ENCODE peak calls at places on chromosomes 6 and 20, in six cellular contexts. One of them, this sample, is unnamed.

GRCh38 chr6:125232466-125232865 is 69.3 kb downstream of the HDDC2 start:
- DNase-seq in psoas muscle: no peak
- DNase-seq in stomach: no peak
- DNase-seq in right cardiac atrium: no peak
- DNase-seq in cardiac fibroblast: peak
- DNase-seq in fibroblast of mammary gland: peak
- DNase-seq in this sample: peak

GRCh38 chr6:45959534-45960195 is 56.0 kb downstream of the CLIC5 start:
- DNase-seq in psoas muscle: no peak
- DNase-seq in stomach: no peak
- DNase-seq in right cardiac atrium: no peak
- DNase-seq in cardiac fibroblast: peak
- DNase-seq in fibroblast of mammary gland: peak
- DNase-seq in this sample: no peak

GRCh38 chr6:34656378-34657036 is 40.1 kb downstream of the ILRUN start:
- DNase-seq in psoas muscle: no peak
- DNase-seq in stomach: peak
- DNase-seq in right cardiac atrium: peak
- DNase-seq in cardiac fibroblast: peak
- DNase-seq in fibroblast of mammary gland: peak
- DNase-seq in this sample: peak

GRCh38 chr20:3101737-3102574 is 17.4 kb upstream of the AVP start:
- DNase-seq in psoas muscle: no peak
- DNase-seq in stomach: no peak
- DNase-seq in right cardiac atrium: no peak
- DNase-seq in cardiac fibroblast: no peak
- DNase-seq in fibroblast of mammary gland: no peak
- DNase-seq in this sample: no peak

GRCh38 chr20:51434026-51434425 is 108.5 kb downstream of the NFATC2 start:
- DNase-seq in psoas muscle: no peak
- DNase-seq in stomach: no peak
- DNase-seq in right cardiac atrium: no peak
- DNase-seq in cardiac fibroblast: no peak
- DNase-seq in fibroblast of mammary gland: no peak
- DNase-seq in this sample: no peak

GRCh38 chr6:79269877-79270276 is 35.4 kb upstream of the HMGN3 start:
- DNase-seq in psoas muscle: no peak
- DNase-seq in stomach: no peak
- DNase-seq in right cardiac atrium: peak
- DNase-seq in cardiac fibroblast: peak
- DNase-seq in fibroblast of mammary gland: peak
- DNase-seq in this sample: peak

GRCh38 chr6:100465701-100466409 is 1.1 kb upstream of the SIM1 start:
- DNase-seq in psoas muscle: no peak
- DNase-seq in stomach: no peak
- DNase-seq in right cardiac atrium: no peak
- DNase-seq in cardiac fibroblast: no peak
- DNase-seq in fibroblast of mammary gland: no peak
- DNase-seq in this sample: no peak

GRCh38 chr6:108914235-108915022 is 66.2 kb downstream of the ARMC2 start:
- DNase-seq in psoas muscle: no peak
- DNase-seq in stomach: no peak
- DNase-seq in right cardiac atrium: peak
- DNase-seq in cardiac fibroblast: peak
- DNase-seq in fibroblast of mammary gland: peak
- DNase-seq in this sample: no peak

GRCh38 chr20:18504479-18505060 is 3.2 kb upstream of the SEC23B start:
- DNase-seq in psoas muscle: peak
- DNase-seq in stomach: no peak
- DNase-seq in right cardiac atrium: peak
- DNase-seq in cardiac fibroblast: peak
- DNase-seq in fibroblast of mammary gland: peak
- DNase-seq in this sample: peak

GRCh38 chr6:7821426-7821825 is 89.2 kb downstream of the TXNDC5 start:
- DNase-seq in psoas muscle: no peak
- DNase-seq in stomach: no peak
- DNase-seq in right cardiac atrium: no peak
- DNase-seq in cardiac fibroblast: peak
- DNase-seq in fibroblast of mammary gland: peak
- DNase-seq in this sample: peak

GRCh38 chr20:57346477-57346876 is 4.6 kb upstream of the RAE1 start:
- DNase-seq in psoas muscle: peak
- DNase-seq in stomach: peak
- DNase-seq in right cardiac atrium: peak
- DNase-seq in cardiac fibroblast: peak
- DNase-seq in fibroblast of mammary gland: peak
- DNase-seq in this sample: peak

GRCh38 chr20:56278205-56278604 is 29.7 kb downstream of the MC3R start:
- DNase-seq in psoas muscle: no peak
- DNase-seq in stomach: no peak
- DNase-seq in right cardiac atrium: no peak
- DNase-seq in cardiac fibroblast: no peak
- DNase-seq in fibroblast of mammary gland: no peak
- DNase-seq in this sample: no peak

GRCh38 chr6:53581161-53581560 is 36.3 kb upstream of the GCLC start:
- DNase-seq in psoas muscle: no peak
- DNase-seq in stomach: no peak
- DNase-seq in right cardiac atrium: no peak
- DNase-seq in cardiac fibroblast: peak
- DNase-seq in fibroblast of mammary gland: peak
- DNase-seq in this sample: peak

GRCh38 chr6:111604259-111605099 is 1.2 kb downstream of the TRAF3IP2 start:
- DNase-seq in psoas muscle: peak
- DNase-seq in stomach: peak
- DNase-seq in right cardiac atrium: peak
- DNase-seq in cardiac fibroblast: peak
- DNase-seq in fibroblast of mammary gland: peak
- DNase-seq in this sample: peak

GRCh38 chr20:23646106-23646958 is 8.6 kb upstream of the CST3 start:
- DNase-seq in psoas muscle: no peak
- DNase-seq in stomach: no peak
- DNase-seq in right cardiac atrium: no peak
- DNase-seq in cardiac fibroblast: no peak
- DNase-seq in fibroblast of mammary gland: no peak
- DNase-seq in this sample: no peak

GRCh38 chr6:12298017-12298958 is 8.1 kb downstream of the EDN1 start:
- DNase-seq in psoas muscle: no peak
- DNase-seq in stomach: no peak
- DNase-seq in right cardiac atrium: no peak
- DNase-seq in cardiac fibroblast: peak
- DNase-seq in fibroblast of mammary gland: no peak
- DNase-seq in this sample: no peak

GRCh38 chr20:61803903-61804804 is 261.5 kb downstream of the TAF4 start:
- DNase-seq in psoas muscle: no peak
- DNase-seq in stomach: no peak
- DNase-seq in right cardiac atrium: no peak
- DNase-seq in cardiac fibroblast: peak
- DNase-seq in fibroblast of mammary gland: peak
- DNase-seq in this sample: peak

GRCh38 chr6:150866147-150867073 is 908 bp downstream of the MTHFD1L start:
- DNase-seq in psoas muscle: peak
- DNase-seq in stomach: peak
- DNase-seq in right cardiac atrium: peak
- DNase-seq in cardiac fibroblast: peak
- DNase-seq in fibroblast of mammary gland: peak
- DNase-seq in this sample: peak

GRCh38 chr20:47063808-47064207 is 169.2 kb downstream of the EYA2 start:
- DNase-seq in psoas muscle: no peak
- DNase-seq in stomach: no peak
- DNase-seq in right cardiac atrium: no peak
- DNase-seq in cardiac fibroblast: no peak
- DNase-seq in fibroblast of mammary gland: no peak
- DNase-seq in this sample: no peak

GRCh38 chr6:31578461-31579118 is 3.2 kb downstream of the TNF start:
- DNase-seq in psoas muscle: no peak
- DNase-seq in stomach: no peak
- DNase-seq in right cardiac atrium: no peak
- DNase-seq in cardiac fibroblast: no peak
- DNase-seq in fibroblast of mammary gland: no peak
- DNase-seq in this sample: no peak

GRCh38 chr6:31576897-31577341 is 1.6 kb downstream of the TNF start:
- DNase-seq in psoas muscle: no peak
- DNase-seq in stomach: peak
- DNase-seq in right cardiac atrium: no peak
- DNase-seq in cardiac fibroblast: no peak
- DNase-seq in fibroblast of mammary gland: no peak
- DNase-seq in this sample: no peak

GRCh38 chr6:31579119-31579505 is 3.1 kb downstream of the LTB start:
- DNase-seq in psoas muscle: no peak
- DNase-seq in stomach: no peak
- DNase-seq in right cardiac atrium: no peak
- DNase-seq in cardiac fibroblast: no peak
- DNase-seq in fibroblast of mammary gland: no peak
- DNase-seq in this sample: no peak

GRCh38 chr6:31579546-31580445 is 2.4 kb downstream of the LTB start:
- DNase-seq in psoas muscle: no peak
- DNase-seq in stomach: no peak
- DNase-seq in right cardiac atrium: no peak
- DNase-seq in cardiac fibroblast: no peak
- DNase-seq in fibroblast of mammary gland: no peak
- DNase-seq in this sample: no peak

DNA sequence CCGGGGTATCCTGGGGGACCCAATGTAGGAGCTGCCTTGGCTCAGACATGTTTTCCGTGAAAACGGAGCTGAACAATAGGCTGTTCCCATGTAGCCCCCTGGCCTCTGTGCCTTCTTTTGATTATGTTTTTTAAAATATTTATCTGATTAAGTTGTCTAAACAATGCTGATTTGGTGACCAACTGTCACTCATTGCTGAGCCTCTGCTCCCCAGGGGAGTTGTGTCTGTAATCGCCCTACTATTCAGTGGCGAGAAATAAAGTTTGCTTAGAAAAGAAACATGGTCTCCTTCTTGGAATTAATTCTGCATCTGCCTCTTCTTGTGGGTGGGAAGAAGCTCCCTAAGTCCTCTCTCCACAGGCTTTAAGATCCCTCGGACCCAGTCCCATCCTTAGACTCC is 2.7 kb downstream of the TNF start:
- DNase-seq in psoas muscle: no peak
- DNase-seq in stomach: no peak
- DNase-seq in right cardiac atrium: no peak
- DNase-seq in cardiac fibroblast: no peak
- DNase-seq in fibroblast of mammary gland: no peak
- DNase-seq in this sample: no peak
- H3K4me3 ChIP-seq in psoas muscle: no peak
- H3K4me3 ChIP-seq in stomach: no peak
- H3K4me3 ChIP-seq in right cardiac atrium: no peak
- H3K4me3 ChIP-seq in cardiac fibroblast: no peak
- H3K4me3 ChIP-seq in fibroblast of mammary gland: no peak
- H3K4me3 ChIP-seq in this sample: no peak

DNA sequence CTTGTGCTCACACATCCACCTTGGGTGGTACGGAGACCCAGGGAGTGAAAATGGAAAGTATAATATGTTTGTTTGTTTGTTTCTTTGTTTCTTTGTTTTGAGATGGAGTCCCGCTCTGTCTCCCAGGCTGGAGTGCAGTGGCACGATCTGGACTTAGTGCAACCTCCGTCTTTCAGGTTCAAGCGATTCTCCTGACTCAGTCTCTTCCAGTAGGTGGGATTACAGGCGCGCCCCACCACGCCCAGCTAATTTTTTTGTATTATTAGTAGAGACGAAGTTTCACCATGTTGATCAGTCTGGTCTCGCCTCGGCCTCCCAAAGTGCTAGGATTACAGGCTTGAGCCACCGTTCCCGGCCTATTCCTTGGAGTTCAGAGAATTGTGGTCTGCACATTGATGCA is 115.4 kb downstream of the TRIM27 start:
- DNase-seq in psoas muscle: no peak
- DNase-seq in stomach: no peak
- DNase-seq in right cardiac atrium: no peak
- DNase-seq in cardiac fibroblast: no peak
- DNase-seq in fibroblast of mammary gland: no peak
- DNase-seq in this sample: no peak
- H3K4me3 ChIP-seq in psoas muscle: no peak
- H3K4me3 ChIP-seq in stomach: no peak
- H3K4me3 ChIP-seq in right cardiac atrium: no peak
- H3K4me3 ChIP-seq in cardiac fibroblast: no peak
- H3K4me3 ChIP-seq in fibroblast of mammary gland: peak
- H3K4me3 ChIP-seq in this sample: no peak

DNA sequence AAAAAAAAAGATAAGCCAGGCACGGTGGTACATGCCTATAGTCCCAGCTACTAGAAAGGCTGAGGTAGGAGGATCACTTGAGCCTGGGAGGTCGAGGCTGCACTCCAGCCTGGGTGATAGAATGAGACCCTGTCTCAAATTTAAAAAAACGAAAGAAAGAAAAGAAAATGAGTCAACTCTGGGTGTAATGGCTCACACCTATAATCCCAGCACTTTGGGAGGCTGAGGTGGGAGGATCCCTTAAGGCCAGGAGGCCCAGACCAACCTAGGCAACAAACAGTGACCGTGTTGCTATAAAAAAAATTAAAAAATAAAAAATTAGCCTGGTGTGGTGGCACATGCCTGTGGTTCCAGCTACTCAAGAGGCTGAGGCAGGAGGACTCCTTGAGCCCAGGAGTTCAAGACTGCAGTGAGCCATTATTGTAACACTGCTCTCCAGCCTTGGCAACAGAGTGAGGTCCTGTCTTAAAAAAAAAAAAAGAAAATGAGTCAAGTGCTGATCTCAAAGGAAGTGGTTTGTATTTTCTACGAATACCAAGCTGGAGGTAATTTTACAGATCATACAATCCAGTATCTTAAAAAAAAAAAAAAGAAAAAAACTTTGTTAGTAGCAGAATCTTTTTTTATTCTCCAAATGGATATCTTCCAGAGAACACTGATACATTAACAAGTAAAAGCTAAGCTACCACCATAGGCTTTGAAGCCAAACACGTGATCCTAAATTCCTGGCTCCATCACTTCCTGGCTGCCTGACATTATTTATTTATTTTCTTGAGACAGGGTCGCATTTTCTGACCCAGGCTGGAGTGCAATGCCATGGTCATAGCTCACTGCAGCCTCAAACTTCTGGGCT is 5.7 kb downstream of the COMMD7 start:
- DNase-seq in psoas muscle: no peak
- DNase-seq in stomach: no peak
- DNase-seq in right cardiac atrium: no peak
- DNase-seq in cardiac fibroblast: peak
- DNase-seq in fibroblast of mammary gland: peak
- DNase-seq in this sample: peak
- H3K4me3 ChIP-seq in psoas muscle: no peak
- H3K4me3 ChIP-seq in stomach: no peak
- H3K4me3 ChIP-seq in right cardiac atrium: no peak
- H3K4me3 ChIP-seq in cardiac fibroblast: no peak
- H3K4me3 ChIP-seq in fibroblast of mammary gland: no peak
- H3K4me3 ChIP-seq in this sample: no peak

DNA sequence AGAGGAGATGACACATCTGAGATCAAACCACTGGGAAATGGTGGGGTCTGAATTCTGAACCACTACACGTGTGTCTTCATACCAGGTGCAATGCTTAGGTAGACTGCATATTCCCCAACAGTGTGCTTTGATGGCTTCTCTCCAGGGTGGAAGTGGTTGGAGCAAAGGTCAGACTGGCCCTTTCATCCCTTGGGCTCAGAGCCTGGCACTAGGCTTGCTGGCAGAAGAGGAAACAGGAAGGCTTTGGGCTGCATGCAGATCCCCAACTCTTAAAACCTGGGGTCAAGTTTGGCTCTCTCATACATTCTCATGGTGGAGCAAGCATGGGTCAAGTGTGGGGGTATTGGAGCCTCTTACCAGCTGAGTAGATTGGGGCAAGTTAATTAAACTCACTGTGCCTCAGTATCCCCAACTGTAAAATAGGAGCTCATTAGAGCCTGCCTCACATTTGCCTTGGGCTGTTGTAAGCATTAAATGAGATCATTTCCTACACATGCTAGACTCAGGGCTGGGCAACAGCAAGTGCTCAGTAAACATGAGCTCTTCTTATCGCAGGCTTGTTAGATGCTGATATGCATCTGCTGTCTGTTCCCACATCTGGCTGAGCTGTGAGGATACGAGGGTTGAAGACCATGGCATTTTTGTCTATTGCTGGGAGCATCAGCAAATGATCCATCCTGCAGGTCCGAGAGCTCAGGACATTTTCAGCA is 51.6 kb upstream of the FAM83D start:
- DNase-seq in psoas muscle: no peak
- DNase-seq in stomach: no peak
- DNase-seq in right cardiac atrium: no peak
- DNase-seq in cardiac fibroblast: no peak
- DNase-seq in fibroblast of mammary gland: no peak
- DNase-seq in this sample: no peak
- H3K4me3 ChIP-seq in psoas muscle: no peak
- H3K4me3 ChIP-seq in stomach: no peak
- H3K4me3 ChIP-seq in right cardiac atrium: no peak
- H3K4me3 ChIP-seq in cardiac fibroblast: no peak
- H3K4me3 ChIP-seq in fibroblast of mammary gland: no peak
- H3K4me3 ChIP-seq in this sample: no peak